ENCODE peak calls at places on chromosome 6, in six cellular contexts. X is IMR-90, Q is mesenchymal stem cell, U is H9, Z is neuronal stem cell, Y is H1. I is an unnamed sample. For H3K9me3, the result is how much of the 10 kb centered on the place peaks cover.

GRCh38 chr6:141421378-141421777 is 711.3 kb upstream of the GJE1 start:
- DNase-seq in Y (no peak), Z (no peak), U (no peak), X (peak), Q (peak), I (peak)

GRCh38 chr6:36963451-36964290 is 9.1 kb downstream of the PI16 start:
- DNase-seq in Z (no peak), U (peak), Q (no peak), Y (peak), X (no peak), I (no peak)

GRCh38 chr6:33927112-33927511 is 123.3 kb upstream of the MLN start:
- DNase-seq in U (no peak), X (no peak), Q (no peak), Y (no peak), Z (no peak), I (no peak)

GRCh38 chr6:13357551-13358075 is 29.3 kb upstream of the TBC1D7 start:
- DNase-seq in Y (no peak), X (peak), U (peak), Z (no peak), Q (no peak), I (no peak)

GRCh38 chr6:11918021-11918738 is 93.9 kb upstream of the HIVEP1 start:
- DNase-seq in Y (no peak), X (peak), Q (peak), Z (no peak), U (no peak), I (no peak)

GRCh38 chr6:3697609-3698008 is 53.9 kb downstream of the PXDC1 start:
- DNase-seq in U (no peak), Q (peak), Z (no peak), X (peak), Y (no peak), I (no peak)

GRCh38 chr6:39206250-39206721 is 23.0 kb downstream of the KCNK5 start:
- DNase-seq in Y (no peak), Q (no peak), Z (no peak), U (peak), X (no peak), I (no peak)

GRCh38 chr6:111804627-111805235 is 68.5 kb downstream of the FYN start:
- DNase-seq in Y (no peak), U (no peak), X (peak), Q (peak), Z (no peak), I (peak)

GRCh38 chr6:113969888-113970807 is 800 bp downstream of the HDAC2 start:
- DNase-seq in Q (peak), Z (peak), Y (peak), X (peak), U (peak), I (peak)

GRCh38 chr6:32807020-32807580 is 9.7 kb downstream of the HLA-DOB start:
- DNase-seq in Y (no peak), U (peak), Z (no peak), Q (no peak), X (no peak), I (no peak)

GRCh38 chr6:7216941-7217621 is 95.9 kb downstream of the SSR1 start:
- DNase-seq in X (no peak), Y (no peak), Z (peak), Q (no peak), U (no peak), I (peak)

GRCh38 chr6:21587182-21587924 is 6.2 kb upstream of the SOX4 start:
- DNase-seq in Z (no peak), X (peak), Q (peak), U (peak), Y (no peak), I (peak)

GRCh38 chr6:70299456-70299855 is 3.4 kb downstream of the COL9A1 start:
- DNase-seq in Z (no peak), U (no peak), Q (peak), Y (no peak), X (peak), I (no peak)

GRCh38 chr6:35400901-35401311 is 51.2 kb upstream of the FANCE start:
- DNase-seq in X (peak), U (no peak), Y (no peak), Z (no peak), Q (no peak), I (peak)

GRCh38 chr6:40796280-40797223 is 209.4 kb upstream of the LRFN2 start:
- DNase-seq in Q (peak), X (no peak), Y (no peak), Z (no peak), U (no peak), I (no peak)

GRCh38 chr6:157453131-157453530 is 72.1 kb downstream of the ZDHHC14 start:
- DNase-seq in Y (no peak), Q (no peak), Z (no peak), U (no peak), X (no peak), I (no peak)
- H2BK120ac ChIP-seq in Y (no peak), Q (no peak), Z (no peak), U (no peak), X (no peak), I (no peak)

DNA sequence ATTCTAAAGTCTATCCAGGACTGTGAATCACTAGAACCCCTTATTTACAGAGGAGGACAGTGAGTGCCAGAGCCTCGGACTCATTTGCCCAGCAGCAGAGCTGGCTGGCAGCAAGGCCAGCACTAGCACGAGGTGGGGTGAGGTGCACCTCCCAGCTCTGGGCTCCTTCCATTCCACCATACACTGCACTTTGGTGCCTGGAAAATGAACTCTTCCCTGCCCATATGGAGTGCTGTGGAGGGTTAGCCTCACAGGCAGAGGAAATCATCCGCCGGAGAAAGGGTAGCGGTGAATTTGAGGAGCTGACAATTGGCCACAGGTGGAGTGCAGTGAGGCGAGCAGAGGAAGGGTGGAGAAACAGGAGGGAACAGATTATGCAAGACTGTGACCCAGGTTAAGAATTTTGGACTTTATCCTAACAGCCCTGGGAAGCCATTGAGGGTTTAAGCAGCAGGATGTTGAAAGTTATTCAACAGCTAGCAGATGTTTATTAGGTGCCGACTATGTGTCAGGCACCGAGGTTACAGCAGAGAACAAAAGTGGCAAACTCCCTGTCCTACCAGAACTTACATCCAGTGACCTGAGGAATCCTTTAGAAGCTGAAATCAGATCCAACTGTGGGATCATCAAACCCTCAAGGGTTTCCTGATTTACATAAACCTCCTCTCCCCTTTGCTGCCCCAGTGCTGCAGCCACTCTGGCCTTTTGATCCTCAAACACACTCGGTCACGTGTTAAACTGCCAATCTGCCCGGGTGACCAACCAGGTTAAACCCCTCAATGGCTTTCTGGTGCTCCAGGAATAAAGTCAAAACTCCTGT is 6.2 kb downstream of the TRIM26 start:
- DNase-seq in U (peak), Y (no peak), X (peak), Q (peak), Z (no peak), I (no peak)
- H3K27ac ChIP-seq in U (no peak), Y (no peak), X (peak), Q (peak), Z (no peak), I (no peak)

DNA sequence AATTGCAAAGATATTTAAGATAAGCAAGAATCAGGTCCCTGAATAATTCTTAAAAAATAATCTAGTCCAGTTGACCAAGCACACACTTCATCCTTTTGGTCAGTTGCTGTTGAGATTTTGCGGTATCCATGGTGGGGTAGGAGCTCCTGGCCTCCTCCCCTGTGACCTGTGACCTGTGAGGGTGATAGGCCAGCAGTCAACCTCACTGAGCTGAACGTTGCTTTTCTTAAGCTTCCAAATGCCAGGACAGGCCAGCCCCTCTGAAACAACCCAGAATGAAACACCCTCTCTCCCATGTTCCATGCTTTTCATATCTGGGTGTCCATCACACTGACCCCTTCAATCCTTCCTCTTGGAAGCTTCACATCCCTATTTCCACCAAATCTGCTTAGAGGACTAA is 164.9 kb downstream of the THBS2 start:
- DNase-seq in Z (no peak), X (no peak), Y (no peak), Q (no peak), U (no peak), I (no peak)
- H3K9me3 ChIP-seq in Z (under half), X (under half), Y (under half), Q (under half), U (under half), I (under half)

GRCh38 chr6:42030585-42031506 is 19.5 kb upstream of the TAF8 start:
- DNase-seq in Y (no peak), X (no peak), Q (peak), U (no peak), Z (no peak), I (no peak)
- H2BK120ac ChIP-seq in Y (no peak), X (no peak), Q (peak), U (no peak), Z (no peak), I (no peak)

GRCh38 chr6:83430606-83431544 is at the start of gene ME1:
- DNase-seq in U (peak), Q (peak), Y (peak), Z (peak), X (peak), I (peak)
- H3K27ac ChIP-seq in U (no peak), Q (no peak), Y (no peak), Z (no peak), X (peak), I (peak)